ENCODE peak calls at places on chromosome 10, in five cellular contexts. O is colonic mucosa; S is CD4-positive, alpha-beta memory T cell; C is T follicular helper cell; T is skeletal muscle cell. Q is an unnamed sample.

GRCh38 chr10:117697402-117697801 is 154.9 kb downstream of the EMX2 start:
- DNase-seq in C (no peak), T (no peak), O (no peak), S (no peak), Q (no peak)

GRCh38 chr10:60490013-60490412 is 100.3 kb upstream of the ANK3 start:
- DNase-seq in T (no peak), S (no peak), O (no peak), C (no peak), Q (no peak)

GRCh38 chr10:108601856-108602255 is 1321.5 kb downstream of the XPNPEP1 start:
- DNase-seq in C (no peak), T (no peak), S (no peak), O (no peak), Q (no peak)

GRCh38 chr10:32155075-32155516 is 98.9 kb upstream of the KIF5B start:
- DNase-seq in S (no peak), O (no peak), T (no peak), C (no peak), Q (peak; percentile 39)

GRCh38 chr10:635088-635861 is 54.2 kb downstream of the DIP2C start:
- DNase-seq in T (no peak), S (no peak), C (no peak), O (no peak), Q (no peak)

GRCh38 chr10:6165221-6165725 is 37.5 kb upstream of the PFKFB3 start:
- DNase-seq in T (no peak), O (no peak), C (no peak), S (no peak), Q (no peak)

GRCh38 chr10:24784923-24785322 is 61.2 kb upstream of the ARHGAP21 start:
- DNase-seq in O (no peak), T (no peak), S (no peak), C (no peak), Q (no peak)

GRCh38 chr10:3222068-3222467 is 49.5 kb upstream of the PITRM1 start:
- DNase-seq in C (no peak), T (no peak), S (peak; percentile 41), O (no peak), Q (no peak)

GRCh38 chr10:125495386-125495785 is 187.6 kb downstream of the TEX36 start:
- DNase-seq in O (no peak), C (no peak), S (no peak), T (no peak), Q (no peak)

GRCh38 chr10:65898055-65898454 is 1027.8 kb upstream of the LRRTM3 start:
- DNase-seq in O (no peak), T (no peak), C (no peak), S (no peak), Q (no peak)

GRCh38 chr10:17644485-17644964 is 574 bp downstream of the STAM start:
- DNase-seq in C (no peak), T (no peak), O (no peak), S (no peak), Q (no peak)

GRCh38 chr10:85193796-85194195 is 865.4 kb downstream of the CCSER2 start:
- DNase-seq in C (no peak), T (no peak), S (no peak), O (no peak), Q (no peak)

GRCh38 chr10:26485150-26485941 is 47.2 kb downstream of the APBB1IP start:
- DNase-seq in S (no peak), O (no peak), C (no peak), T (no peak), Q (no peak)

GRCh38 chr10:116708877-116709276 is 33.5 kb downstream of the HSPA12A start:
- DNase-seq in C (no peak), S (no peak), O (no peak), T (no peak), Q (no peak)

GRCh38 chr10:31697271-31698168 is 231.1 kb downstream of the ARHGAP12 start:
- DNase-seq in O (peak; percentile 55), S (no peak), T (no peak), C (no peak), Q (peak; percentile 62)

GRCh38 chr10:61903184-61903990 is 1.9 kb downstream of the ARID5B start:
- DNase-seq in O (peak; percentile 74), T (no peak), C (peak; percentile 47), S (peak; percentile 70), Q (no peak)

GRCh38 chr10:26216577-26216948 is at the start of gene GAD2:
- DNase-seq in T (no peak), O (no peak), C (no peak), S (no peak), Q (no peak)

GRCh38 chr10:25017247-25017590 is 807 bp downstream of the THNSL1 start:
- DNase-seq in O (peak; percentile 43), S (no peak), T (no peak), C (no peak), Q (no peak)

GRCh38 chr10:126903646-126904360 is 1.4 kb upstream of the DOCK1 start:
- DNase-seq in T (no peak), C (no peak), O (no peak), S (no peak), Q (no peak)

GRCh38 chr10:97771055-97771811 is 566 bp downstream of the SFRP5 start:
- DNase-seq in T (no peak), S (no peak), C (no peak), O (no peak), Q (no peak)

GRCh38 chr10:92691591-92692084 is 1.9 kb downstream of the HHEX start:
- DNase-seq in O (peak; percentile 26), T (no peak), S (no peak), C (no peak), Q (no peak)

GRCh38 chr10:50152792-50153272 is 85.1 kb downstream of the WASHC2A start:
- DNase-seq in T (no peak), O (peak; percentile 20), C (no peak), S (no peak), Q (no peak)

GRCh38 chr10:77038412-77038806 is 599.2 kb downstream of the KCNMA1 start:
- DNase-seq in C (no peak), S (no peak), T (no peak), O (no peak), Q (no peak)

GRCh38 chr10:132974249-132974796 is 32.0 kb upstream of the CFAP46 start:
- DNase-seq in T (no peak), C (no peak), S (no peak), O (no peak), Q (no peak)

GRCh38 chr10:122239578-122240257 is 31.4 kb upstream of the BTBD16 start:
- DNase-seq in S (no peak), T (peak; percentile 49), O (no peak), C (no peak), Q (no peak)

GRCh38 chr10:44635181-44635580 is 250.3 kb upstream of the CXCL12 start:
- DNase-seq in O (no peak), T (no peak), S (no peak), C (no peak), Q (no peak)

GRCh38 chr10:132142396-132143161 is 44.2 kb upstream of the DPYSL4 start:
- DNase-seq in T (no peak), S (peak; percentile 25), O (no peak), C (peak; percentile 31), Q (no peak)

Q was measured in GM04503.